ENCODE peak calls at places on chromosomes 3 and 15, in five cellular contexts. C is NCI-H510A treated with DMSO at 0.1 percent for 48 hours, K is HL-60, Q is fibroblast of pulmonary artery, A is nucleus accumbens. G is an unnamed sample.

GRCh38 chr15:81885135-81885534 is 160.7 kb downstream of the MEX3B start:
- DNase-seq in C (no peak), K (no peak), Q (no peak), A (no peak), G (no peak)

GRCh38 chr3:148955544-148956346 is 35.6 kb upstream of the GYG1 start:
- DNase-seq in C (peak), K (peak), Q (peak), A (no peak), G (peak)

GRCh38 chr15:23416349-23417276 is 30.4 kb downstream of the GOLGA6L2 start:
- DNase-seq in C (no peak), K (no peak), Q (no peak), A (no peak), G (no peak)

GRCh38 chr3:38582941-38583645 is 66.4 kb downstream of the SCN5A start:
- DNase-seq in C (no peak), K (no peak), Q (no peak), A (no peak), G (no peak)

GRCh38 chr15:37142371-37142770 is 42.0 kb upstream of the MEIS2 start:
- DNase-seq in C (no peak), K (no peak), Q (no peak), A (no peak), G (no peak)

GRCh38 chr3:69364354-69364753 is 21.5 kb downstream of the FRMD4B start:
- DNase-seq in C (no peak), K (no peak), Q (peak), A (no peak), G (no peak)

GRCh38 chr3:58391156-58391865 is 42.3 kb downstream of the PDHB start:
- DNase-seq in C (no peak), K (no peak), Q (peak), A (no peak), G (no peak)

GRCh38 chr3:187021748-187022402 is 91.5 kb downstream of the ST6GAL1 start:
- DNase-seq in C (no peak), K (no peak), Q (no peak), A (no peak), G (no peak)

GRCh38 chr15:95141486-95141885 is 910.1 kb downstream of the MCTP2 start:
- DNase-seq in C (no peak), K (no peak), Q (peak), A (no peak), G (no peak)

GRCh38 chr15:86327230-86327865 is 247.7 kb downstream of the AGBL1 start:
- DNase-seq in C (no peak), K (no peak), Q (no peak), A (no peak), G (no peak)

GRCh38 chr15:35506272-35506870 is 39.6 kb downstream of the DPH6 start:
- DNase-seq in C (peak), K (no peak), Q (no peak), A (no peak), G (no peak)

GRCh38 chr3:143090486-143090885 is 29.1 kb upstream of the CHST2 start:
- DNase-seq in C (no peak), K (no peak), Q (no peak), A (no peak), G (peak)

GRCh38 chr3:73723596-73723995 is 98.9 kb upstream of the PDZRN3 start:
- DNase-seq in C (no peak), K (no peak), Q (no peak), A (no peak), G (no peak)

G was measured in NCI-H146.